ENCODE peak calls at places on chromosomes 7 and 10, in eight cellular contexts. H, T, M, F, K, B, D and W are unnamed samples.

GRCh38 chr10:97332586-97333350 is 1.8 kb downstream of the FRAT2 start:
- DNase-seq in B (no peak), H (no peak), M (peak; percentile 37), K (no peak), F (no peak), D (peak; percentile 23), T (peak; percentile 52), W (peak; percentile 47)

GRCh38 chr7:152512711-152513110 is 76.9 kb upstream of the KMT2C start:
- DNase-seq in D (no peak), F (no peak), M (no peak), H (no peak), T (no peak), K (peak; percentile 27), B (peak; percentile 8), W (no peak)

GRCh38 chr10:72145657-72146450 is 57.5 kb upstream of the SPOCK2 start:
- DNase-seq in D (peak; percentile 26), K (no peak), H (no peak), B (no peak), M (no peak), F (no peak), T (no peak), W (no peak)

GRCh38 chr10:14971867-14972448 is 12.8 kb downstream of the MEIG1 start:
- DNase-seq in F (no peak), D (peak; percentile 48), K (peak; percentile 18), T (no peak), M (no peak), B (peak; percentile 61), H (no peak), W (no peak)

GRCh38 chr10:131038056-131038455 is 273.5 kb downstream of the TCERG1L start:
- DNase-seq in M (no peak), F (no peak), D (no peak), T (no peak), K (no peak), B (no peak), H (no peak), W (no peak)

GRCh38 chr10:86043236-86043635 is 323.4 kb downstream of the GRID1 start:
- DNase-seq in T (no peak), F (no peak), B (no peak), K (no peak), H (no peak), M (no peak), D (no peak), W (no peak)

GRCh38 chr7:116713918-116714317 is 41.9 kb downstream of the MET start:
- DNase-seq in H (no peak), K (no peak), M (no peak), F (no peak), D (no peak), B (no peak), T (no peak), W (no peak)

GRCh38 chr7:111076205-111076604 is 14.7 kb upstream of the LRRN3 start:
- DNase-seq in D (no peak), T (no peak), K (no peak), F (no peak), M (no peak), H (no peak), B (no peak), W (no peak)

GRCh38 chr10:117698809-117699208 is 156.3 kb downstream of the EMX2 start:
- DNase-seq in D (no peak), K (no peak), H (no peak), M (no peak), B (no peak), F (no peak), T (no peak), W (no peak)

GRCh38 chr10:102504179-102504975 is 605 bp downstream of the SUFU start:
- DNase-seq in T (no peak), K (peak; percentile 36), H (no peak), F (no peak), B (peak; percentile 32), M (peak; percentile 16), D (peak; percentile 67), W (no peak)

GRCh38 chr7:156616269-156617202 is 24.0 kb upstream of the RNF32 start:
- DNase-seq in F (no peak), D (peak; percentile 53), M (no peak), B (no peak), H (no peak), T (no peak), K (peak; percentile 20), W (no peak)